ENCODE peak calls at places on chromosomes 3 and 15, in nine cellular contexts. L is H1, N is spleen, G is adrenal gland, K is prostate gland, X is right lobe of liver, H is tibial nerve, A is thyroid gland, M is IMR-90. B is an unnamed sample.

GRCh38 chr15:40338921-40339620 is 1.7 kb downstream of the CCDC9B start:
- DNase-seq in X (no peak), L (no peak), H (no peak), K (no peak), M (peak; percentile 93), A (peak; percentile 67), N (no peak), G (no peak), B (no peak)

GRCh38 chr15:58139631-58140522 is 1.7 kb downstream of the AQP9 start:
- DNase-seq in K (no peak), M (no peak), L (no peak), N (no peak), A (no peak), G (no peak), X (no peak), H (no peak), B (no peak)

GRCh38 chr15:42911058-42911592 is 9.5 kb downstream of the TTBK2 start:
- DNase-seq in M (peak; percentile 46), X (no peak), K (no peak), A (no peak), H (no peak), G (no peak), N (no peak), L (no peak), B (no peak)

GRCh38 chr3:16945330-16945729 is 60.6 kb downstream of the PLCL2 start:
- DNase-seq in L (no peak), A (no peak), X (no peak), G (no peak), M (peak; percentile 15), K (no peak), H (no peak), N (no peak), B (no peak)

GRCh38 chr3:187208159-187208558 is 10.9 kb downstream of the RTP1 start:
- DNase-seq in X (no peak), N (no peak), G (no peak), A (peak; percentile 76), M (peak; percentile 29), L (no peak), H (no peak), K (peak; percentile 26), B (no peak)

GRCh38 chr3:141285570-141285969 is 53.9 kb downstream of the PXYLP1 start:
- DNase-seq in M (no peak), X (no peak), N (no peak), K (no peak), H (no peak), L (no peak), G (no peak), A (no peak), B (no peak)

GRCh38 chr3:95899494-95899893 is 914.9 kb upstream of the EPHA6 start:
- DNase-seq in K (no peak), M (peak; percentile 78), G (no peak), X (no peak), H (no peak), L (no peak), A (no peak), N (no peak), B (no peak)

GRCh38 chr3:158395421-158395820 is 175.6 kb upstream of the MLF1 start:
- DNase-seq in N (no peak), K (no peak), H (no peak), L (no peak), M (no peak), G (no peak), X (no peak), A (no peak), B (no peak)

GRCh38 chr3:8573342-8573926 is 71.2 kb downstream of the SSUH2 start:
- DNase-seq in H (no peak), K (no peak), A (no peak), L (no peak), N (no peak), X (no peak), G (no peak), M (peak; percentile 43), B (no peak)

GRCh38 chr15:52568569-52569243 is at the start of gene ARPP19:
- DNase-seq in N (peak; percentile 96), H (peak; percentile 80), X (peak; percentile 90), A (peak; percentile 94), G (peak; percentile 91), M (peak; percentile 86), K (peak; percentile 88), L (peak; percentile 90), B (peak; percentile 97)

GRCh38 chr15:73979636-73980035 is 12.5 kb downstream of the STOML1 start:
- DNase-seq in N (no peak), X (no peak), L (no peak), H (no peak), K (no peak), A (no peak), G (no peak), M (no peak), B (no peak)

GRCh38 chr3:42602961-42603360 is 2.5 kb downstream of the NKTR start:
- DNase-seq in L (no peak), K (no peak), G (no peak), X (no peak), M (no peak), H (no peak), A (no peak), N (no peak), B (no peak)

GRCh38 chr15:39582286-39582976 is 1.6 kb downstream of the THBS1 start:
- DNase-seq in K (no peak), A (no peak), X (peak; percentile 26), G (peak; percentile 43), N (no peak), L (no peak), H (no peak), M (peak; percentile 73), B (peak; percentile 92)

GRCh38 chr3:189146842-189147241 is 24.9 kb upstream of the TPRG1 start:
- DNase-seq in K (no peak), X (no peak), N (no peak), G (no peak), A (no peak), L (no peak), M (no peak), H (no peak), B (no peak)

GRCh38 chr15:40297356-40297755 is 10.4 kb downstream of the PLCB2 start:
- DNase-seq in N (peak; percentile 29), X (peak; percentile 3), K (no peak), M (no peak), A (no peak), G (no peak), H (no peak), L (no peak), B (no peak)

GRCh38 chr15:63049747-63050439 is 7.3 kb downstream of the TPM1 start:
- DNase-seq in L (no peak), X (no peak), G (no peak), A (no peak), K (no peak), N (no peak), M (no peak), H (no peak), B (no peak)
- H3K4me3 ChIP-seq in L (no peak overlapping the region), X (peak overlapping the region; percentile 87), G (peak overlapping the region; percentile 92), A (no peak overlapping the region), K (peak overlapping the region; percentile 63), N (no peak overlapping the region), M (peak overlapping the region; percentile 84), H (peak overlapping the region; percentile 80), B (peak overlapping the region; percentile 77)

GRCh38 chr3:123423026-123423425 is 25.9 kb downstream of the ADCY5 start:
- DNase-seq in X (peak; percentile 70), A (no peak), G (no peak), M (no peak), K (no peak), N (no peak), L (no peak), H (no peak), B (no peak)
- TF ChIP-seq POLR2A in X (no peak), A (no peak), G (no peak), M (no peak), K (no peak), N (no peak), L (no peak), H (no peak), B (no peak)

GRCh38 chr3:127746400-127747057 is 73.8 kb downstream of the ABTB1 start:
- DNase-seq in X (no peak), H (no peak), G (no peak), L (no peak), A (no peak), N (peak; percentile 31), K (no peak), M (no peak), B (no peak)
- TF ChIP-seq CTCF in X (no peak), H (no peak), G (no peak), L (no peak), A (no peak), N (no peak), K (no peak), M (no peak), B (peak; percentile 18)

GRCh38 chr15:78640840-78641733 is at the start of gene CHRNB4:
- DNase-seq in L (peak; percentile 96), M (no peak), G (peak; percentile 49), N (no peak), K (no peak), A (peak; percentile 40), H (no peak), X (no peak), B (no peak)
- H3K4me3 ChIP-seq in L (peak within 1 kb of the TSS; percentile 55), M (no peak within 1 kb of the TSS), G (peak within 1 kb of the TSS; percentile 59), N (peak within 1 kb of the TSS; percentile 29), K (peak within 1 kb of the TSS; percentile 28), A (peak within 1 kb of the TSS; percentile 19), H (peak within 1 kb of the TSS; percentile 27), X (peak within 1 kb of the TSS; percentile 39), B (peak within 1 kb of the TSS; percentile 53)

B was measured in esophagus muscularis mucosa.